ENCODE peak calls at places on chromosome 22, in nine cellular contexts. R, B, H, J, G, V, K, Y and E are unnamed samples.

GRCh38 chr22:40875111-40875510 is 13.2 kb upstream of the DNAJB7 start:
- DNase-seq in Y (no peak), V (no peak), K (no peak), H (no peak), R (no peak), G (no peak), J (no peak), B (no peak), E (no peak)

GRCh38 chr22:40499187-40499753 is 128.9 kb downstream of the SGSM3 start:
- DNase-seq in G (peak; percentile 18), H (no peak), V (no peak), Y (no peak), J (peak; percentile 61), K (no peak), B (peak; percentile 79), R (no peak), E (no peak)

GRCh38 chr22:37020192-37020479 is 594 bp downstream of the MPST start:
- DNase-seq in G (no peak), B (no peak), K (no peak), Y (no peak), J (peak; percentile 58), R (no peak), H (no peak), V (peak; percentile 42), E (no peak)

GRCh38 chr22:31952459-31952858 is 8.1 kb downstream of the YWHAH start:
- DNase-seq in B (no peak), H (no peak), J (peak; percentile 56), K (no peak), Y (no peak), V (no peak), R (no peak), G (no peak), E (no peak)

GRCh38 chr22:16932577-16932976 is 75.4 kb downstream of the GAB4 start:
- DNase-seq in B (no peak), H (peak; percentile 13), V (no peak), Y (no peak), K (no peak), J (peak; percentile 22), R (no peak), G (no peak), E (no peak)

GRCh38 chr22:28609921-28610320 is 69.7 kb downstream of the TTC28 start:
- DNase-seq in R (no peak), G (no peak), K (no peak), J (no peak), Y (no peak), V (no peak), B (no peak), H (no peak), E (no peak)

GRCh38 chr22:22380098-22381030 is 128.2 kb downstream of the ZNF280B start:
- DNase-seq in Y (peak; percentile 61), K (no peak), H (no peak), R (no peak), B (peak; percentile 32), G (no peak), V (no peak), J (no peak), E (no peak)

GRCh38 chr22:31995046-31995445 is 48.0 kb upstream of the SLC5A1 start:
- DNase-seq in G (no peak), J (no peak), K (no peak), H (no peak), V (no peak), R (no peak), B (no peak), Y (no peak), E (no peak)

GRCh38 chr22:25497269-25497668 is 67.2 kb upstream of the GRK3 start:
- DNase-seq in H (no peak), R (no peak), B (no peak), J (no peak), G (no peak), K (no peak), V (peak; percentile 21), Y (no peak), E (peak; percentile 35)

GRCh38 chr22:29871684-29872083 is 11.3 kb upstream of the MTMR3 start:
- DNase-seq in R (no peak), Y (no peak), H (no peak), K (no peak), V (no peak), J (peak; percentile 79), G (no peak), B (peak; percentile 20), E (no peak)

GRCh38 chr22:46775789-46776485 is 13.5 kb downstream of the TBC1D22A start:
- DNase-seq in G (no peak), J (no peak), K (no peak), V (no peak), R (no peak), H (no peak), Y (no peak), B (no peak), E (no peak)

GRCh38 chr22:49751318-49751967 is 76.2 kb downstream of the BRD1 start:
- DNase-seq in V (no peak), B (no peak), R (no peak), H (no peak), Y (peak; percentile 25), G (no peak), K (no peak), J (no peak), E (no peak)

GRCh38 chr22:41772645-41773044 is 27.8 kb upstream of the CCDC134 start:
- DNase-seq in Y (no peak), V (no peak), K (no peak), R (no peak), H (no peak), G (no peak), B (no peak), J (no peak), E (no peak)

GRCh38 chr22:22060200-22061084 is 77.9 kb upstream of the TOP3B start:
- DNase-seq in H (peak; percentile 58), G (peak; percentile 37), Y (peak; percentile 86), R (no peak), V (peak; percentile 73), K (peak; percentile 56), B (peak; percentile 57), J (peak; percentile 34), E (peak; percentile 27)

GRCh38 chr22:49007013-49007653 is 820.5 kb downstream of the BRD1 start:
- DNase-seq in R (no peak), V (no peak), H (no peak), Y (peak; percentile 15), B (peak; percentile 31), J (no peak), G (no peak), K (no peak), E (no peak)

GRCh38 chr22:19003518-19003917 is 67.4 kb upstream of the PRODH start:
- DNase-seq in J (no peak), B (no peak), H (no peak), Y (no peak), G (no peak), K (no peak), V (no peak), R (no peak), E (no peak)

GRCh38 chr22:19001204-19001603 is 65.1 kb upstream of the PRODH start:
- DNase-seq in V (no peak), B (no peak), J (no peak), H (no peak), R (no peak), G (no peak), K (no peak), Y (no peak), E (no peak)

GRCh38 chr22:19004471-19004870 is 68.4 kb upstream of the PRODH start:
- DNase-seq in B (no peak), H (no peak), G (no peak), Y (no peak), R (no peak), V (no peak), K (no peak), J (no peak), E (no peak)

GRCh38 chr22:19005905-19006304 is 69.8 kb upstream of the PRODH start:
- DNase-seq in J (no peak), V (no peak), B (no peak), G (no peak), R (no peak), Y (no peak), H (no peak), K (no peak), E (no peak)

DNA sequence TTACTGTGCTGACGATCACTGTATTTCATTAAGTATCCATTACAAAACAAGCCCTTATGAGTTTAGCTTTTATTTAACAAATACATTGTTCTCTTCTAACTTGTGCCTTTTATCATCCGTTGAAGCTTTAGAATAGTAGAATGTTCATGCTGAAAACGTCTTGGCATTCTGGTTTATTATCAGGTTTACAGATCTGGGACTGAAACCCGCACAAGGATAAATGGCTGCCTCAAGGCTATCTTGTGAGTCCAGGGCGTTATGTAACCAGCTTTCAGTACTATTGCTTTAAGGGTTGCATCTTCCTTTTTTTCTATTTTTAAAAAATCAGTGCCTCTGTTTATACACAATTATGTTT is 66.6 kb upstream of the PRODH start:
- DNase-seq in V (no peak), J (no peak), R (no peak), Y (no peak), H (no peak), K (no peak), G (no peak), B (no peak), E (no peak)
- H3K4me1 ChIP-seq in V (no peaks in the 10 kb centered on the region), J (peaks cover 3% of the 10 kb centered on the region), R (no peaks in the 10 kb centered on the region), Y (no peaks in the 10 kb centered on the region), H (no peaks in the 10 kb centered on the region), K (no peaks in the 10 kb centered on the region), G (no peaks in the 10 kb centered on the region), B (no peaks in the 10 kb centered on the region), E (no peaks in the 10 kb centered on the region)

DNA sequence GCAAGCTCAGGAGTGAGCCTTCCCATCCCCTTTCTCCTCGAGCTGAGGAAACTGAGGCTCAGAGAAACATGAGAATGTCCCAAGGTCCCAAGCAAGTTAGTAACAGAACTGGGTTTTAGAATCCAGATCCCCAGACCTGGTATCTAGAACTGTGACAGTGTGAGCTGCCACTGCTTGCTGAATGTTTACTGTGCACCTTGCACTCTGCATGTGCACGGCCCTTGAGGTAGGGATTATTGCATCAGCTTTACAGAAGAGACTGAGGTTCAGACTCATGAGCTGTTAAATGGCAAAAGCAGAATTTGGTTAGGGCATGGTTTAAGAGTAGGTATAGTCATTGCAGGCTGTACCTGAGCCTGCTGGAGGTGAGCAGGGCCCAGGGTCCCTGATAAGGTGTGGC is 3.8 kb upstream of the MPPED1 start:
- DNase-seq in K (no peak), B (no peak), G (no peak), V (no peak), H (no peak), J (no peak), Y (no peak), R (no peak), E (no peak)
- H3K4me1 ChIP-seq in K (no peaks in the 10 kb centered on the region), B (no peaks in the 10 kb centered on the region), G (no peaks in the 10 kb centered on the region), V (no peaks in the 10 kb centered on the region), H (no peaks in the 10 kb centered on the region), J (no peaks in the 10 kb centered on the region), Y (no peaks in the 10 kb centered on the region), R (peaks cover 35% of the 10 kb centered on the region), E (no peaks in the 10 kb centered on the region)

GRCh38 chr22:44444341-44445306 is 53.4 kb downstream of the RTL6 start:
- DNase-seq in V (no peak), H (no peak), R (no peak), K (no peak), B (no peak), Y (peak; percentile 74), J (no peak), G (no peak), E (no peak)
- H3K4me1 ChIP-seq in V (peaks cover 11% of the 10 kb centered on the region), H (no peaks in the 10 kb centered on the region), R (peaks cover 9% of the 10 kb centered on the region), K (no peaks in the 10 kb centered on the region), B (peaks cover 31% of the 10 kb centered on the region), Y (no peaks in the 10 kb centered on the region), J (peaks cover 13% of the 10 kb centered on the region), G (no peaks in the 10 kb centered on the region), E (peaks cover 19% of the 10 kb centered on the region)

DNA sequence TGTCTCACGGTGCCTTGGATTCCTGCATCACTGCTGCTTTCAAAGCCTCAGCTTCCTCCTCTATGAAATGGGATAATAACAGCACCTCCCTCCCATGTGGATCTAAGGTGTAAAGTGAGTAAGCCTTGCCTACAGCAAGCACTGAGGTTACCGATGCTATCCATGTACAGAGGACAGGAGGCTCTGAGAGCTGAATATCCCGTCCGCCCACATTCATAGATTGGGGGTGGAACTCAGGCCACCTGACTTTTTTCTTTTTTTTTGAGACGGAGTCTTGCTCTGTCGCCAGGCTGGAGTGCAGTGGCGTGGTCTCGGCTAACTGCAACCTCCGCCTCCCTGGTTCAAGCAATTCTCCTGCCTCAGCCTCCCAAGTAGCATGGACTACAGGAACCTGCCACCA is 12.5 kb downstream of the PDGFB start:
- DNase-seq in J (no peak), R (no peak), K (no peak), G (no peak), H (no peak), V (no peak), B (no peak), Y (no peak), E (no peak)
- H3K4me1 ChIP-seq in J (peaks cover 35% of the 10 kb centered on the region), R (peaks cover 42% of the 10 kb centered on the region), K (peaks cover 9% of the 10 kb centered on the region), G (peaks cover 69% of the 10 kb centered on the region), H (peaks cover 18% of the 10 kb centered on the region), V (peaks cover 54% of the 10 kb centered on the region), B (peaks cover 27% of the 10 kb centered on the region), Y (peaks cover 8% of the 10 kb centered on the region), E (peaks cover 73% of the 10 kb centered on the region)